ENCODE peak calls at places on chromosome 1, in five cellular contexts. S is K562; M is adipocyte; K is mammary epithelial cell; A is CD4-positive, alpha-beta T cell. V is an unnamed sample.
A peak's percentile ranks its signal among the peaks of the same experiment; 100 is the strongest.

GRCh38 chr1:107262472-107263286 is 121.8 kb downstream of the NTNG1 start:
- DNase-seq in S (no peak), M (no peak), K (peak; percentile 71), A (no peak), V (no peak)

GRCh38 chr1:178931843-178932551 is 61.1 kb upstream of the ANGPTL1 start:
- DNase-seq in S (no peak), M (peak; percentile 97), K (no peak), A (no peak), V (no peak)

GRCh38 chr1:93446837-93447451 is 974 bp upstream of the FNBP1L start:
- DNase-seq in S (peak; percentile 65), M (peak; percentile 25), K (peak; percentile 91), A (no peak), V (no peak)

GRCh38 chr1:193406901-193407300 is 220.5 kb upstream of the B3GALT2 start:
- DNase-seq in S (peak; percentile 23), M (peak; percentile 85), K (peak; percentile 30), A (no peak), V (peak; percentile 76)

GRCh38 chr1:232293361-232293760 is 336.6 kb downstream of the SIPA1L2 start:
- DNase-seq in S (no peak), M (no peak), K (no peak), A (no peak), V (no peak)

GRCh38 chr1:48039088-48040049 is 42.2 kb upstream of the TRABD2B start:
- DNase-seq in S (no peak), M (peak; percentile 19), K (peak; percentile 23), A (no peak), V (peak; percentile 69)

GRCh38 chr1:227343201-227343600 is 24.9 kb upstream of the CDC42BPA start:
- DNase-seq in S (no peak), M (peak; percentile 79), K (no peak), A (no peak), V (no peak)

GRCh38 chr1:210363119-210363518 is 34.4 kb downstream of the HHAT start:
- DNase-seq in S (no peak), M (no peak), K (no peak), A (no peak), V (no peak)

GRCh38 chr1:24501371-24502167 is 1.1 kb upstream of the RCAN3 start:
- DNase-seq in S (peak; percentile 57), M (peak; percentile 15), K (peak; percentile 33), A (no peak), V (peak; percentile 13)

GRCh38 chr1:48552903-48553626 is 81.1 kb upstream of the SPATA6 start:
- DNase-seq in S (no peak), M (no peak), K (no peak), A (no peak), V (peak; percentile 22)

GRCh38 chr1:212749924-212750535 is 41.5 kb downstream of the NSL1 start:
- DNase-seq in S (peak; percentile 64), M (peak; percentile 68), K (peak; percentile 59), A (no peak), V (peak; percentile 70)

GRCh38 chr1:206050655-206051235 is 2.2 kb upstream of the RHEX start:
- DNase-seq in S (no peak), M (no peak), K (peak; percentile 67), A (peak; percentile 7), V (no peak)

GRCh38 chr1:173295995-173296394 is 88.9 kb upstream of the TNFSF4 start:
- DNase-seq in S (no peak), M (peak; percentile 32), K (peak; percentile 12), A (no peak), V (no peak)

GRCh38 chr1:51927029-51927428 is 48.5 kb upstream of the NRDC start:
- DNase-seq in S (no peak), M (no peak), K (no peak), A (no peak), V (no peak)

GRCh38 chr1:203026666-203027663 is 674 bp downstream of the PPFIA4 start:
- DNase-seq in S (peak; percentile 14), M (no peak), K (no peak), A (no peak), V (no peak)

GRCh38 chr1:197912739-197913494 is 4.3 kb upstream of the LHX9 start:
- DNase-seq in S (no peak), M (no peak), K (no peak), A (no peak), V (no peak)

GRCh38 chr1:65150583-65151263 is 2.7 kb downstream of the AK4 start:
- DNase-seq in S (no peak), M (no peak), K (no peak), A (no peak), V (no peak)

GRCh38 chr1:65149391-65149729 is 1.4 kb downstream of the AK4 start:
- DNase-seq in S (no peak), M (no peak), K (peak; percentile 46), A (no peak), V (no peak)

GRCh38 chr1:65148548-65149390 is 766 bp downstream of the AK4 start:
- DNase-seq in S (peak; percentile 51), M (peak; percentile 74), K (peak; percentile 63), A (no peak), V (peak; percentile 61)

GRCh38 chr1:65151641-65152040 is 3.6 kb downstream of the AK4 start:
- DNase-seq in S (no peak), M (no peak), K (no peak), A (no peak), V (no peak)

DNA sequence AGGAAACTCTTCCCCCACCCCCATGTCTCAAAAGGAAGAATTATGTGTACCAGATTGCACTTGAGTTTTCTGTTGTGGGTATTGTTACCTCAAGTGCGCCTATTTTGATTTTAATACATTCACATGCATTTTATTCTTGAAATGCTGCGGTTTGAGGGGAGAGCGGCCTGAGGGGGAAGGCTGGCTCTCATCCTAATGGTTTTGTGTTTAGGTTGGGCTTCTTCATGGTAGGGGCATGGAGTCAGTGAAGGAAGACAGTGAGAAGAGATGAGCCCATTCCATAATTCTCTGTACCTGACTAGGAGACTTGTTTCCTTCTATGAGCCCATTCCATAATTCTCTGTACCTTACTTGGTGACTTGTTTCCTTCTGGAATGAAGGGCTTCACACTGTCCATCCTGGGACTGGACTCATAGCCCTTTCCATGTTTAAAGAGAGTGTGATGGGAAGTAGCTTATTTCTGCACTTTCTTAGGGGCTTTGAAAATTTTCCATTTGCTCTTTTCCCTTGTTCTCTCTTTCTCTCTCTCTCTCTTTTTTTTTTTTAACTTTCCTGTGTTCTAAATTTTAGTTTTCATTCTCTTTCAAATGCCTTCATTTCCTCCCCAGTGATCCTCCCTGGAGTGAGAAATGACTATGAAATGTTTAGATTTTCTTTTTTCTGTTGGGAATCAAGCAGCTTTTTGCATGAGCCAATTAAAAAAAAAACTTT is 1.9 kb downstream of the AK4 start:
- DNase-seq in S (no peak), M (peak; percentile 15), K (no peak), A (no peak), V (no peak)
- H3K27me3 ChIP-seq in S (no peaks in the 10 kb centered on the region), M (no peaks in the 10 kb centered on the region), K (no peaks in the 10 kb centered on the region), A (peaks cover 36% of the 10 kb centered on the region), V (peaks cover 20% of the 10 kb centered on the region)

GRCh38 chr1:32900956-32901822 is at the start of gene TMEM54:
- DNase-seq in S (peak; percentile 86), M (peak; percentile 83), K (peak; percentile 55), A (no peak), V (no peak)
- H3K27me3 ChIP-seq in S (peaks cover 61% of the 10 kb centered on the region), M (no peaks in the 10 kb centered on the region), K (no peaks in the 10 kb centered on the region), A (peaks cover 46% of the 10 kb centered on the region), V (peaks cover 36% of the 10 kb centered on the region)

DNA sequence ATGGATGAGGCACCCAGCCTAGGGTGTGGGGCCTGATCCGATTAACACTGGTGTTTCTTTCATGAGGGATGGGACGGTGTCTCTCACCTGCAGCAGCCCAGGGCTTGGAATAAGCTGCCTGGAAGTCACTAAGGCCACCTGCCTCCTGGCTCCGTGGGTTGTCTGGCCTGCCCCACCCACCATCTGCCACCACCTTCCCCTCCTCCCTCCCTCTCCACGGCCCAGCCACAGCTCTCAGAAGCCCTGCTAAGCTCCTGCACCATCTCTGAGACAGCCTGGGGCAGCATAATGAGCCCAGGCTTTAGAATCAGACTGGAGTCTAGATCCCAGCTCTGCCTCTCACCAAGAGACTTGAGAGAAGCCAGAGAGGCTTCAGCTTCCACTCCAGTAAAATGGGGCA is 23.8 kb upstream of the C1QA start:
- DNase-seq in S (no peak), M (no peak), K (no peak), A (no peak), V (no peak)
- H3K27me3 ChIP-seq in S (peaks cover 34% of the 10 kb centered on the region), M (peaks cover 85% of the 10 kb centered on the region), K (no peaks in the 10 kb centered on the region), A (peaks cover 20% of the 10 kb centered on the region), V (peaks cover 62% of the 10 kb centered on the region)

GRCh38 chr1:40072142-40072541 is 24.9 kb downstream of the PPT1 start:
- DNase-seq in S (no peak), M (no peak), K (no peak), A (no peak), V (no peak)
- H3K27me3 ChIP-seq in S (no peaks in the 10 kb centered on the region), M (no peaks in the 10 kb centered on the region), K (no peaks in the 10 kb centered on the region), A (no peaks in the 10 kb centered on the region), V (no peaks in the 10 kb centered on the region)

GRCh38 chr1:66605419-66605997 is 71.6 kb downstream of the SGIP1 start:
- DNase-seq in S (no peak), M (no peak), K (no peak), A (no peak), V (no peak)

GRCh38 chr1:66606359-66607142 is 72.6 kb downstream of the SGIP1 start:
- DNase-seq in S (no peak), M (no peak), K (no peak), A (no peak), V (no peak)

GRCh38 chr1:66613187-66613586 is 79.2 kb downstream of the SGIP1 start:
- DNase-seq in S (no peak), M (peak; percentile 13), K (no peak), A (no peak), V (peak; percentile 27)

DNA sequence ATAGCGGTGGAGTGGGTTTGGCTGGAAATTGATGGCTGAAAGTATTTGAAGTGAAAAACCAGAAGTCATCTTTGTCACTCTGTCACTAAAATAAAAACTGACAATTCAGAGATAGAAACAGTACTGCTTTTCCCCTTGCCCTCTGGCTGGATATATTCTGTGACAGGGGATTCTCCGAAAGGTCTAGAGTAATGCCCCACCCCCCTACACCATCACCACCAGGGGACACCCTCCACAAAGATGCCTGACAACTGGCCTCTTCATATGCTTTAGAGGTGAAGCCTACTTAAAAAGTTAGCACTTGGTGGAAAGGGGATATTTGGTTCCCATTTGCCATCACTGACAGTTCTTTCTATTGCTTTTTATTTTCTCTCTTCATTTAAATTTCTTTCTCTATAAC is 73.5 kb downstream of the SGIP1 start:
- DNase-seq in S (peak; percentile 13), M (no peak), K (no peak), A (no peak), V (no peak)
- H3K27me3 ChIP-seq in S (no peaks in the 10 kb centered on the region), M (no peaks in the 10 kb centered on the region), K (no peaks in the 10 kb centered on the region), A (no peaks in the 10 kb centered on the region), V (no peaks in the 10 kb centered on the region)